ENCODE peak calls at places on chromosomes 3 and 15, in six cellular contexts. T, M, A, P, V and K are unnamed samples.

GRCh38 chr15:50476143-50476542 is 51.9 kb downstream of the USP8 start:
- DNase-seq in T (no peak), M (no peak), A (no peak), P (no peak), V (no peak), K (no peak)

GRCh38 chr15:67064607-67065530 is 533 bp upstream of the SMAD3 start:
- DNase-seq in T (peak; percentile 87), M (peak; percentile 89), A (no peak), P (peak; percentile 81), V (peak; percentile 85), K (peak; percentile 75)

GRCh38 chr15:24862726-24863521 is 91.9 kb upstream of the SNRPN start:
- DNase-seq in T (no peak), M (no peak), A (no peak), P (peak; percentile 46), V (no peak), K (peak; percentile 53)

GRCh38 chr15:42491540-42492225 is 742 bp upstream of the ZNF106 start:
- DNase-seq in T (no peak), M (no peak), A (no peak), P (no peak), V (no peak), K (no peak)

GRCh38 chr3:132660745-132661067 is 577 bp downstream of the UBA5 start:
- DNase-seq in T (no peak), M (no peak), A (no peak), P (no peak), V (no peak), K (peak; percentile 15)

GRCh38 chr3:111482611-111483010 is 59.4 kb upstream of the CD96 start:
- DNase-seq in T (no peak), M (no peak), A (no peak), P (no peak), V (no peak), K (no peak)

GRCh38 chr15:57571725-57572124 is 20.0 kb upstream of the MYZAP start:
- DNase-seq in T (no peak), M (no peak), A (no peak), P (no peak), V (no peak), K (no peak)

GRCh38 chr15:68699124-68699880 is 120.5 kb downstream of the CORO2B start:
- DNase-seq in T (no peak), M (no peak), A (no peak), P (no peak), V (no peak), K (no peak)

GRCh38 chr3:135929670-135930069 is 35.9 kb upstream of the PPP2R3A start:
- DNase-seq in T (no peak), M (no peak), A (no peak), P (no peak), V (no peak), K (peak; percentile 84)

GRCh38 chr15:22979699-22980188 is 424 bp downstream of the CYFIP1 start:
- DNase-seq in T (no peak), M (no peak), A (peak; percentile 45), P (peak; percentile 78), V (peak; percentile 75), K (no peak)

GRCh38 chr3:126568776-126569342 is 10.1 kb upstream of the C3orf22 start:
- DNase-seq in T (no peak), M (peak; percentile 43), A (no peak), P (no peak), V (no peak), K (no peak)

GRCh38 chr3:126570103-126570541 is 11.4 kb upstream of the C3orf22 start:
- DNase-seq in T (no peak), M (no peak), A (no peak), P (peak; percentile 22), V (no peak), K (no peak)

GRCh38 chr3:126571078-126571477 is 12.3 kb upstream of the C3orf22 start:
- DNase-seq in T (no peak), M (no peak), A (no peak), P (no peak), V (no peak), K (no peak)

GRCh38 chr3:126569390-126569975 is 10.8 kb upstream of the C3orf22 start:
- DNase-seq in T (no peak), M (no peak), A (no peak), P (no peak), V (no peak), K (no peak)

DNA sequence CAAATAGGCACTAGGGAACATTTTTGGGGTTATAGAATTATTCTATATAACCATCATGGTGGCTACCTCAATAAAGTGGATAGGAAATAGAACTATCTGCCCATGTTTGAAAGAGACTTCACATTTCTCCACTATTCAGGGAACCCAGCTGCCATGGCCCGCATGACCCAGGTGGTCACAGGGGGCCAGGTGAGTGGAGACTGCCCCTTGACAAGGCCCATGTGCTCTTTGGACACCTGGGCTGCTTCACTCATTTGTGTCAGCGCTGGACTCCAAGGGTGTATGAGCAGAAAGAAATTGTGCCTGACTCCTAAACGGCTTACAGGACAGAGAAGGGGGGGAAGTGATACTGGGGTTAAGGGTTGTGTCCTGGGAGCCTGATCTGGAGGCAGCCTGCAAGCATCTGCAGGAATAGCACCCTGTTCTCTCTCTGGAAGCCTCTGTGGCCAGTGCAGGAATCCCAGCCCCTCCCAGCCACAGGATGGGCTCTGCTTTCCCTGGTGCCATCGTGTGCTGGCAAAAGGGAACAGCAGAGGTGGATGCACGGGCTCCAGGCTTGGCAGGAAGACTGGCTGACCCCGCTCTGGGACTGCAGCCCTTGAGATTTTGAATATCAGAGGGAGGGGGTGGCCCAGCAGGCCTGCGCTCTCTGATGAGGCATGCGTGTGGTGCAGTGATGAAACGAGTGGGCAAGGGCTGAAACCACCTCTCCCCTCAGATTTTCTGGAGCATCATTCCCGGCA is 9.1 kb upstream of the C3orf22 start:
- DNase-seq in T (no peak), M (peak; percentile 58), A (no peak), P (peak; percentile 32), V (no peak), K (peak; percentile 46)
- TF ChIP-seq CTCF in T (peak; percentile 26), M (no peak), A (no peak), P (no peak), V (no peak), K (no peak)

DNA sequence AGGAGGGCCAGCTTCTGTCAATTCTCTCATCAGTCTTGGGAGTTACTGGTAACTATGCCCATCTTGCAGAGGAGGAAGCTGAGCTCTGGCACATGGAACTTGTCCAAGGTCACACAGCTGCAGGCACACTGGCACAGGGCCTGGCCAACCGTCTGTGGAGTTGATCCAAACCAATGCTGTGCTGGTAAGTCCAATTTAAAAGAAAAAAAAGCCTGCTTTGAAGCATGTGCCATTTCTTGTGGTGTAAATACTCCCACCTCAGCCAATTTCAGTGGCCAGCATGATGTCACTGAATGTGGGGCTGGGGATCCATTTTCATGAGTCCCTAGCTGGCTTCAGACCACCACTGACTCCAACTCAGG is 83.4 kb downstream of the CHSY1 start:
- DNase-seq in T (peak; percentile 82), M (no peak), A (no peak), P (no peak), V (no peak), K (peak; percentile 68)
- H3K4me1 ChIP-seq in T (peaks cover 6% of the 10 kb centered on the region), M (peaks cover 65% of the 10 kb centered on the region), A (peaks cover 24% of the 10 kb centered on the region), P (peaks cover 7% of the 10 kb centered on the region), V (no peaks in the 10 kb centered on the region), K (peaks cover 30% of the 10 kb centered on the region)

GRCh38 chr3:113695426-113695817 is 1.0 kb downstream of the USF3 start:
- DNase-seq in T (no peak), M (no peak), A (no peak), P (no peak), V (no peak), K (no peak)

GRCh38 chr3:113695818-113696645 is at the start of gene USF3:
- DNase-seq in T (peak; percentile 88), M (peak; percentile 90), A (peak; percentile 77), P (peak; percentile 81), V (peak; percentile 89), K (peak; percentile 83)

GRCh38 chr3:113698213-113698742 is 1.8 kb upstream of the USF3 start:
- DNase-seq in T (no peak), M (no peak), A (no peak), P (no peak), V (no peak), K (no peak)

GRCh38 chr3:113697192-113698090 is 999 bp upstream of the USF3 start:
- DNase-seq in T (no peak), M (no peak), A (no peak), P (peak; percentile 66), V (no peak), K (peak; percentile 52)

DNA sequence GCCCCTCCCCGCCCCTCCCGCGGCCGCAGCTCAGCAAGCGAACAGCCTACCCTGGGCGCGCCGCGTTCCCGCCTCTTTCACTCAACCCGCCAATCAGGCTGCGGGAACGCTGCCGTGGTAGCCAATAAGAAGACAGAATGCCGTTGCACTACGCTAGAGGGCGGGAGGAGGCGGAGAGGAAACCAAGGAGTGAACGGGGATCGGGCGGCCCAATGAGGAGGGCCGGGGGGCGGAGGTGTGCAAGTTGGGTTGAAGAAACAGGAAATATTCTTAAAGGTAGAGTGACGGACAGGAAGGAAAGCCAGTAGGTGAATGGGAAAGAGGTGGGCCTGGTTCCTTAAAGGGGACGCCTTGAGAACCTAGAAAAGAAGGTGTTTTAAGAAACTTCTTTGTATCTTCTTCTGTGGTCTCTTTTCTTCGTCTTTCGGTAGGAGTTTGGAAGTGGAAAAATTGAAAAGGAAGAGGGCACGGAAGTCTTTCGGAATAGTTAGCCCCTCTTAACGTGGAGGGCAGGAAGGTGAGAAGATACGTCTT is 283 bp upstream of the USF3 start:
- DNase-seq in T (peak; percentile 99), M (peak; percentile 100), A (peak; percentile 100), P (peak; percentile 100), V (peak; percentile 95), K (peak; percentile 100)
- TF ChIP-seq CTCF in T (no peak), M (no peak), A (no peak), P (no peak), V (peak; percentile 10), K (peak; percentile 14)

GRCh38 chr3:123444023-123444422 is 4.9 kb downstream of the ADCY5 start:
- DNase-seq in T (no peak), M (no peak), A (no peak), P (no peak), V (no peak), K (no peak)

GRCh38 chr3:123442125-123442524 is 6.8 kb downstream of the ADCY5 start:
- DNase-seq in T (no peak), M (no peak), A (no peak), P (no peak), V (no peak), K (no peak)

GRCh38 chr3:123440181-123440580 is 8.7 kb downstream of the ADCY5 start:
- DNase-seq in T (no peak), M (no peak), A (no peak), P (no peak), V (no peak), K (no peak)

GRCh38 chr3:123444744-123445143 is 4.1 kb downstream of the ADCY5 start:
- DNase-seq in T (no peak), M (no peak), A (no peak), P (no peak), V (no peak), K (no peak)

GRCh38 chr3:123442908-123443307 is 6.0 kb downstream of the ADCY5 start:
- DNase-seq in T (no peak), M (no peak), A (no peak), P (no peak), V (no peak), K (no peak)
- H3K4me1 ChIP-seq in T (no peaks in the 10 kb centered on the region), M (no peaks in the 10 kb centered on the region), A (no peaks in the 10 kb centered on the region), P (peaks cover 7% of the 10 kb centered on the region), V (no peaks in the 10 kb centered on the region), K (no peaks in the 10 kb centered on the region)